ENCODE peak calls at places on chromosomes 5 and 9, in five cellular contexts. C, D, Z, L and Y are unnamed samples.

GRCh38 chr5:142296914-142297417 is 27.9 kb downstream of the SPRY4 start:
- DNase-seq in D (no peak), Z (no peak), L (peak), C (no peak), Y (peak)

GRCh38 chr5:88380332-88380731 is 111.7 kb upstream of the TMEM161B start:
- DNase-seq in L (no peak), D (no peak), C (no peak), Z (no peak), Y (no peak)

GRCh38 chr5:126525630-126526245 is 69.3 kb downstream of the ALDH7A1 start:
- DNase-seq in D (peak), C (peak), L (peak), Z (no peak), Y (no peak)

GRCh38 chr5:123545506-123545905 is 33.5 kb downstream of the CSNK1G3 start:
- DNase-seq in C (no peak), D (no peak), Z (no peak), L (peak), Y (no peak)

GRCh38 chr5:107954254-107954653 is 283.5 kb upstream of the EFNA5 start:
- DNase-seq in C (no peak), Z (no peak), L (no peak), D (no peak), Y (no peak)

GRCh38 chr9:8816361-8816760 is 1016.8 kb upstream of the DMAC1 start:
- DNase-seq in Z (no peak), D (no peak), L (no peak), C (peak), Y (no peak)

GRCh38 chr5:168995024-168995423 is 305.9 kb downstream of the SLIT3 start:
- DNase-seq in L (no peak), C (no peak), D (no peak), Z (no peak), Y (no peak)

GRCh38 chr9:89167788-89168187 is 10.8 kb downstream of the SHC3 start:
- DNase-seq in D (no peak), Z (no peak), L (no peak), C (no peak), Y (no peak)

GRCh38 chr9:96218821-96219614 is 83.0 kb downstream of the HSD17B3 start:
- DNase-seq in C (no peak), L (no peak), Z (no peak), D (no peak), Y (no peak)

GRCh38 chr9:133506653-133507038 is 18.1 kb downstream of the MYMK start:
- DNase-seq in L (no peak), D (peak), Z (no peak), C (no peak), Y (peak)

GRCh38 chr5:148740966-148741742 is 85.3 kb upstream of the ADRB2 start:
- DNase-seq in D (no peak), L (peak), C (no peak), Z (peak), Y (peak)

GRCh38 chr9:101486693-101487442 is 46.8 kb upstream of the RNF20 start:
- DNase-seq in L (peak), C (peak), Z (peak), D (no peak), Y (no peak)

GRCh38 chr5:141910271-141910673 is 13.4 kb upstream of the DELE1 start:
- DNase-seq in D (no peak), Z (no peak), L (no peak), C (no peak), Y (no peak)

GRCh38 chr5:74772359-74772758 is 5.3 kb downstream of the NSA2 start:
- DNase-seq in L (no peak), Z (no peak), D (no peak), C (no peak), Y (no peak)

GRCh38 chr5:6307304-6307703 is 71.0 kb downstream of the MED10 start:
- DNase-seq in Z (no peak), L (no peak), C (no peak), D (no peak), Y (no peak)

GRCh38 chr5:138083702-138084101 is at the start of gene WNT8A:
- DNase-seq in C (no peak), Z (no peak), L (no peak), D (no peak), Y (no peak)

GRCh38 chr9:121876658-121877271 is 216.3 kb downstream of the TTLL11 start:
- DNase-seq in C (no peak), D (no peak), Z (no peak), L (no peak), Y (peak)

GRCh38 chr9:106828965-106829364 is 34.0 kb upstream of the ZNF462 start:
- DNase-seq in C (no peak), L (no peak), D (no peak), Z (no peak), Y (no peak)

GRCh38 chr9:8718121-8718725 is 918.6 kb upstream of the DMAC1 start:
- DNase-seq in C (no peak), L (peak), Z (no peak), D (no peak), Y (peak)

GRCh38 chr5:123559434-123559775 is 47.4 kb downstream of the CSNK1G3 start:
- DNase-seq in Z (no peak), L (no peak), C (no peak), D (no peak), Y (no peak)

GRCh38 chr5:108654042-108654441 is 93.7 kb upstream of the FER start:
- DNase-seq in C (no peak), D (no peak), L (peak), Z (no peak), Y (no peak)

GRCh38 chr9:79692857-79693571 is 121.2 kb downstream of the TLE4 start:
- DNase-seq in Z (no peak), L (no peak), D (no peak), C (no peak), Y (peak)

GRCh38 chr9:7976856-7977255 is 177.3 kb upstream of the DMAC1 start:
- DNase-seq in L (no peak), Z (no peak), D (no peak), C (no peak), Y (no peak)

GRCh38 chr5:59586811-59587340 is 306.6 kb downstream of the PDE4D start:
- DNase-seq in Z (no peak), L (no peak), C (no peak), D (no peak), Y (no peak)

DNA sequence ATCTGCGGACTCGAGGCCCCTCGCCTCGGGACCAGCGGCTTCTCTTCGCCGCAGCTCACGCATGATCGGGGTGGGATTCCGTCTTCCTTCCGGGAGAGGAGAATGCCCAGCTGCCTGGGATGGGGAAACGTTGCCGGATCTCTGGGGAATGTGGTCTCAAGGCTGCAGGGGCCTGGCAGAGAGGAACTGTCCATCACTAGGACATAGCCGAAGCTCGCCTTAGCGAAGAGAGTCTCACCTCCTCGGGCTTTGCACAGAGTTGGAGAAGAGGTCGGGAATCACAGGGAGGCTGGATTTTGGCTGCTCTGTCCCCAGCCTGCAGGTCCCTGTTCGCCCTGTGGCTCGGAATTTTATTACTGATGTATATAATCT is 1.4 kb downstream of the RAI14 start:
- DNase-seq in C (no peak), D (no peak), Z (no peak), L (peak), Y (no peak)
- H3K27ac ChIP-seq in C (peak), D (peak), Z (peak), L (peak), Y (peak)

GRCh38 chr5:56534102-56534501 is 281.2 kb upstream of the MAP3K1 start:
- DNase-seq in Z (peak), C (no peak), D (no peak), L (no peak), Y (no peak)
- H3K27ac ChIP-seq in Z (peak), C (no peak), D (no peak), L (no peak), Y (no peak)

DNA sequence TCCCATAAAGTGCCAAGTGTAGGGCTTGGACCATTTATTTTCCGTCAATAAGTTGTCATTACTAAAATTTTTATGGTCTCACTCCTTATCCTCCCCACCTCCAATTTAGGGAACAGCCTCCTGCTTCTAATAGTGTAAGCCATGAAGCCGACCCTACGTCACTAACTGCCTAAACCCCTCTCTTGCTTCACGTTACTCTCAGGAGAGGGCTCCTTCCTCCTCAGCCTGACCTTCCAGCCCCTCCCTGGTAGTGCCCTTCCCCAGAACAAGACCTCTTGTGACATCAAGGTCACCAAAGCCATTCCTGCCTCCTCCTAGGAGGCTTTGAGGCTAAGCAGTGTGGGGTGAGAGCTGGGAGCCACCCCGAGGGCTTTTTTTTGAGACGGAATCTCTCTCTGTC is 2.2 kb upstream of the CDK9 start:
- DNase-seq in D (no peak), L (no peak), C (no peak), Z (no peak), Y (no peak)
- H3K27ac ChIP-seq in D (peak), L (peak), C (peak), Z (no peak), Y (no peak)

GRCh38 chr5:10399839-10400238 is 41.8 kb upstream of the ROPN1L start:
- DNase-seq in D (no peak), L (no peak), Z (no peak), C (no peak), Y (no peak)

GRCh38 chr5:10403829-10404228 is 37.9 kb upstream of the ROPN1L start:
- DNase-seq in C (no peak), D (no peak), L (no peak), Z (no peak), Y (no peak)

GRCh38 chr5:10400411-10400810 is 41.3 kb upstream of the ROPN1L start:
- DNase-seq in C (no peak), Z (no peak), L (no peak), D (no peak), Y (no peak)

GRCh38 chr5:10401499-10401898 is 40.2 kb upstream of the ROPN1L start:
- DNase-seq in C (no peak), D (no peak), Z (no peak), L (no peak), Y (no peak)

DNA sequence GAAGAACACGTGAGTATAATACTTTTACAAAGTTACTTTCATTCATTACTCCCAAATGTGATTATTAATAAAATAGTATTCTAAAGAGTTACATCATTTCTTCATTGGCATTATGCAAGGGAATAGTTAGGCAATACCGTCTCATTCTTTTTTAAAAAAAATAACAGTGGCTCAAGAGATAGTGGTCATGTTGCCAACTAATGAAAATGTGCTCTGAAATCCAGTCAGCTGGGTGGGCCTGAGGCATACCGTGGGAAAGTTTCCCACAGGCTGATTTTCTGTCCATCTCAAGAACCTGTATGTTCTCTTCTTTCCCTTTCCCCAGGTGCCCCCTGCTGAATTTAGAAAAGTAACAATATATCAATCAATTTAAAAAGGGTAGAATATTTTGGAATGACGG is 40.8 kb upstream of the ROPN1L start:
- DNase-seq in L (no peak), Z (no peak), C (no peak), D (no peak), Y (no peak)
- H3K27ac ChIP-seq in L (no peak), Z (peak), C (peak), D (peak), Y (no peak)

GRCh38 chr9:134642385-134643181 is 980 bp downstream of the COL5A1 start:
- DNase-seq in C (no peak), D (peak), Z (peak), L (peak), Y (peak)
- H3K27ac ChIP-seq in C (no peak), D (peak), Z (peak), L (peak), Y (peak)

DNA sequence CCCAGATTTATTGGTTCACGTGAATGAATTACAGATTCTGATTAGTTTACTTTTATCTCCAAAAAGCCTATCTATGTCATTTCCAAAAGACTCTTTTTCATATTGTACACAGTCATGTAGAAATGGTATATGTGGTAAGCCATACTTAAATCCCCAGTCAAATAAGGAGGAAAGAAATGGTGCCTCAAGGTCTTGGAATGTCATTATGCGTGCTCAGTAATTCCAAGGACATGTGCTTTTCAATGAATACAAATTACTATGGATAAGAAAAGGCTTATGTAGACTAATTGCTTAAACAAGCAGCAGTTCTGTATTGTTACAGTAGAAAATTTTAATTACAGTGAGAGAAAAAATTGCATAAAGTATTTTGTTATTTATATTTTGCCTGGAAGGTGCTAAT is 64.1 kb upstream of the TYRP1 start:
- DNase-seq in Z (no peak), C (no peak), L (no peak), D (no peak), Y (no peak)
- H3K27ac ChIP-seq in Z (no peak), C (no peak), L (no peak), D (no peak), Y (no peak)